ENCODE peak calls at places on chromosomes 11 and 22, in eight cellular contexts. One of them, this sample, is unnamed.

GRCh38 chr11:75547617-75548054 is 14.4 kb upstream of the SERPINH1 start:
- DNase-seq in activated CD4-positive, alpha-beta T cell treated with anti-CD3 and anti-CD28 coated beads, Interleukin-2, amount 50 U/mL, for 1 hour: no peak
- DNase-seq in stimulated activated CD8-positive, alpha-beta memory T cell treated with anti-CD3 and anti-CD28 coated beads, Interleukin-15, amount 100 ng/mL, for 1 hour: no peak
- DNase-seq in right atrium auricular region: peak
- DNase-seq in mammary epithelial cell: no peak
- DNase-seq in stimulated activated CD4-positive, alpha-beta T cell treated with anti-CD3 and anti-CD28 coated beads, Interleukin-12 subunit alpha, Interleukin-12 subunit beta, amount 100 ng/mL, for 4 hours: no peak
- DNase-seq in HS-27A: peak
- DNase-seq in endothelial cell: peak
- DNase-seq in this sample: peak

GRCh38 chr11:70078095-70078795 is at the start of gene ANO1:
- DNase-seq in activated CD4-positive, alpha-beta T cell treated with anti-CD3 and anti-CD28 coated beads, Interleukin-2, amount 50 U/mL, for 1 hour: no peak
- DNase-seq in stimulated activated CD8-positive, alpha-beta memory T cell treated with anti-CD3 and anti-CD28 coated beads, Interleukin-15, amount 100 ng/mL, for 1 hour: no peak
- DNase-seq in right atrium auricular region: no peak
- DNase-seq in mammary epithelial cell: no peak
- DNase-seq in stimulated activated CD4-positive, alpha-beta T cell treated with anti-CD3 and anti-CD28 coated beads, Interleukin-12 subunit alpha, Interleukin-12 subunit beta, amount 100 ng/mL, for 4 hours: no peak
- DNase-seq in HS-27A: no peak
- DNase-seq in endothelial cell: no peak
- DNase-seq in this sample: no peak

GRCh38 chr11:100719809-100720221 is 32.7 kb downstream of the ARHGAP42 start:
- DNase-seq in activated CD4-positive, alpha-beta T cell treated with anti-CD3 and anti-CD28 coated beads, Interleukin-2, amount 50 U/mL, for 1 hour: no peak
- DNase-seq in stimulated activated CD8-positive, alpha-beta memory T cell treated with anti-CD3 and anti-CD28 coated beads, Interleukin-15, amount 100 ng/mL, for 1 hour: no peak
- DNase-seq in right atrium auricular region: no peak
- DNase-seq in mammary epithelial cell: peak
- DNase-seq in stimulated activated CD4-positive, alpha-beta T cell treated with anti-CD3 and anti-CD28 coated beads, Interleukin-12 subunit alpha, Interleukin-12 subunit beta, amount 100 ng/mL, for 4 hours: no peak
- DNase-seq in HS-27A: no peak
- DNase-seq in endothelial cell: peak
- DNase-seq in this sample: no peak

GRCh38 chr11:116960916-116961315 is 123.5 kb upstream of the APOA1 start:
- DNase-seq in activated CD4-positive, alpha-beta T cell treated with anti-CD3 and anti-CD28 coated beads, Interleukin-2, amount 50 U/mL, for 1 hour: no peak
- DNase-seq in stimulated activated CD8-positive, alpha-beta memory T cell treated with anti-CD3 and anti-CD28 coated beads, Interleukin-15, amount 100 ng/mL, for 1 hour: no peak
- DNase-seq in right atrium auricular region: no peak
- DNase-seq in mammary epithelial cell: peak
- DNase-seq in stimulated activated CD4-positive, alpha-beta T cell treated with anti-CD3 and anti-CD28 coated beads, Interleukin-12 subunit alpha, Interleukin-12 subunit beta, amount 100 ng/mL, for 4 hours: no peak
- DNase-seq in HS-27A: peak
- DNase-seq in endothelial cell: no peak
- DNase-seq in this sample: no peak

GRCh38 chr11:73308963-73309960 is 1.2 kb downstream of the ARHGEF17 start:
- DNase-seq in activated CD4-positive, alpha-beta T cell treated with anti-CD3 and anti-CD28 coated beads, Interleukin-2, amount 50 U/mL, for 1 hour: no peak
- DNase-seq in stimulated activated CD8-positive, alpha-beta memory T cell treated with anti-CD3 and anti-CD28 coated beads, Interleukin-15, amount 100 ng/mL, for 1 hour: no peak
- DNase-seq in right atrium auricular region: peak
- DNase-seq in mammary epithelial cell: peak
- DNase-seq in stimulated activated CD4-positive, alpha-beta T cell treated with anti-CD3 and anti-CD28 coated beads, Interleukin-12 subunit alpha, Interleukin-12 subunit beta, amount 100 ng/mL, for 4 hours: no peak
- DNase-seq in HS-27A: peak
- DNase-seq in endothelial cell: peak
- DNase-seq in this sample: peak

GRCh38 chr11:101509911-101510310 is 73.9 kb downstream of the TRPC6 start:
- DNase-seq in activated CD4-positive, alpha-beta T cell treated with anti-CD3 and anti-CD28 coated beads, Interleukin-2, amount 50 U/mL, for 1 hour: no peak
- DNase-seq in stimulated activated CD8-positive, alpha-beta memory T cell treated with anti-CD3 and anti-CD28 coated beads, Interleukin-15, amount 100 ng/mL, for 1 hour: no peak
- DNase-seq in right atrium auricular region: no peak
- DNase-seq in mammary epithelial cell: no peak
- DNase-seq in stimulated activated CD4-positive, alpha-beta T cell treated with anti-CD3 and anti-CD28 coated beads, Interleukin-12 subunit alpha, Interleukin-12 subunit beta, amount 100 ng/mL, for 4 hours: no peak
- DNase-seq in HS-27A: no peak
- DNase-seq in endothelial cell: no peak
- DNase-seq in this sample: no peak

GRCh38 chr22:38871360-38872171 is 450 bp downstream of the CBX6 start:
- DNase-seq in activated CD4-positive, alpha-beta T cell treated with anti-CD3 and anti-CD28 coated beads, Interleukin-2, amount 50 U/mL, for 1 hour: no peak
- DNase-seq in stimulated activated CD8-positive, alpha-beta memory T cell treated with anti-CD3 and anti-CD28 coated beads, Interleukin-15, amount 100 ng/mL, for 1 hour: no peak
- DNase-seq in right atrium auricular region: peak
- DNase-seq in mammary epithelial cell: peak
- DNase-seq in stimulated activated CD4-positive, alpha-beta T cell treated with anti-CD3 and anti-CD28 coated beads, Interleukin-12 subunit alpha, Interleukin-12 subunit beta, amount 100 ng/mL, for 4 hours: peak
- DNase-seq in HS-27A: no peak
- DNase-seq in endothelial cell: no peak
- DNase-seq in this sample: no peak

GRCh38 chr11:126317681-126318641 is 14.1 kb downstream of the DCPS start:
- DNase-seq in activated CD4-positive, alpha-beta T cell treated with anti-CD3 and anti-CD28 coated beads, Interleukin-2, amount 50 U/mL, for 1 hour: no peak
- DNase-seq in stimulated activated CD8-positive, alpha-beta memory T cell treated with anti-CD3 and anti-CD28 coated beads, Interleukin-15, amount 100 ng/mL, for 1 hour: no peak
- DNase-seq in right atrium auricular region: peak
- DNase-seq in mammary epithelial cell: peak
- DNase-seq in stimulated activated CD4-positive, alpha-beta T cell treated with anti-CD3 and anti-CD28 coated beads, Interleukin-12 subunit alpha, Interleukin-12 subunit beta, amount 100 ng/mL, for 4 hours: no peak
- DNase-seq in HS-27A: no peak
- DNase-seq in endothelial cell: no peak
- DNase-seq in this sample: no peak

GRCh38 chr11:76047231-76047630 is 159.1 kb downstream of the WNT11 start:
- DNase-seq in activated CD4-positive, alpha-beta T cell treated with anti-CD3 and anti-CD28 coated beads, Interleukin-2, amount 50 U/mL, for 1 hour: no peak
- DNase-seq in stimulated activated CD8-positive, alpha-beta memory T cell treated with anti-CD3 and anti-CD28 coated beads, Interleukin-15, amount 100 ng/mL, for 1 hour: no peak
- DNase-seq in right atrium auricular region: no peak
- DNase-seq in mammary epithelial cell: no peak
- DNase-seq in stimulated activated CD4-positive, alpha-beta T cell treated with anti-CD3 and anti-CD28 coated beads, Interleukin-12 subunit alpha, Interleukin-12 subunit beta, amount 100 ng/mL, for 4 hours: no peak
- DNase-seq in HS-27A: no peak
- DNase-seq in endothelial cell: no peak
- DNase-seq in this sample: no peak

GRCh38 chr11:19393941-19394340 is 153.2 kb upstream of the E2F8 start:
- DNase-seq in activated CD4-positive, alpha-beta T cell treated with anti-CD3 and anti-CD28 coated beads, Interleukin-2, amount 50 U/mL, for 1 hour: no peak
- DNase-seq in stimulated activated CD8-positive, alpha-beta memory T cell treated with anti-CD3 and anti-CD28 coated beads, Interleukin-15, amount 100 ng/mL, for 1 hour: no peak
- DNase-seq in right atrium auricular region: peak
- DNase-seq in mammary epithelial cell: no peak
- DNase-seq in stimulated activated CD4-positive, alpha-beta T cell treated with anti-CD3 and anti-CD28 coated beads, Interleukin-12 subunit alpha, Interleukin-12 subunit beta, amount 100 ng/mL, for 4 hours: no peak
- DNase-seq in HS-27A: no peak
- DNase-seq in endothelial cell: no peak
- DNase-seq in this sample: no peak

GRCh38 chr11:116348226-116348625 is 424.6 kb downstream of the BUD13 start:
- DNase-seq in activated CD4-positive, alpha-beta T cell treated with anti-CD3 and anti-CD28 coated beads, Interleukin-2, amount 50 U/mL, for 1 hour: no peak
- DNase-seq in stimulated activated CD8-positive, alpha-beta memory T cell treated with anti-CD3 and anti-CD28 coated beads, Interleukin-15, amount 100 ng/mL, for 1 hour: no peak
- DNase-seq in right atrium auricular region: no peak
- DNase-seq in mammary epithelial cell: no peak
- DNase-seq in stimulated activated CD4-positive, alpha-beta T cell treated with anti-CD3 and anti-CD28 coated beads, Interleukin-12 subunit alpha, Interleukin-12 subunit beta, amount 100 ng/mL, for 4 hours: no peak
- DNase-seq in HS-27A: no peak
- DNase-seq in endothelial cell: no peak
- DNase-seq in this sample: no peak

GRCh38 chr11:2781413-2782274 is 81.8 kb upstream of the KCNQ1OT1 start:
- DNase-seq in activated CD4-positive, alpha-beta T cell treated with anti-CD3 and anti-CD28 coated beads, Interleukin-2, amount 50 U/mL, for 1 hour: no peak
- DNase-seq in stimulated activated CD8-positive, alpha-beta memory T cell treated with anti-CD3 and anti-CD28 coated beads, Interleukin-15, amount 100 ng/mL, for 1 hour: no peak
- DNase-seq in right atrium auricular region: peak
- DNase-seq in mammary epithelial cell: no peak
- DNase-seq in stimulated activated CD4-positive, alpha-beta T cell treated with anti-CD3 and anti-CD28 coated beads, Interleukin-12 subunit alpha, Interleukin-12 subunit beta, amount 100 ng/mL, for 4 hours: no peak
- DNase-seq in HS-27A: no peak
- DNase-seq in endothelial cell: peak
- DNase-seq in this sample: peak

GRCh38 chr11:9688716-9689511 is 25.0 kb downstream of the SWAP70 start:
- DNase-seq in activated CD4-positive, alpha-beta T cell treated with anti-CD3 and anti-CD28 coated beads, Interleukin-2, amount 50 U/mL, for 1 hour: no peak
- DNase-seq in stimulated activated CD8-positive, alpha-beta memory T cell treated with anti-CD3 and anti-CD28 coated beads, Interleukin-15, amount 100 ng/mL, for 1 hour: no peak
- DNase-seq in right atrium auricular region: no peak
- DNase-seq in mammary epithelial cell: peak
- DNase-seq in stimulated activated CD4-positive, alpha-beta T cell treated with anti-CD3 and anti-CD28 coated beads, Interleukin-12 subunit alpha, Interleukin-12 subunit beta, amount 100 ng/mL, for 4 hours: no peak
- DNase-seq in HS-27A: no peak
- DNase-seq in endothelial cell: no peak
- DNase-seq in this sample: no peak

GRCh38 chr11:12382451-12382850 is 5.1 kb downstream of the PARVA start:
- DNase-seq in activated CD4-positive, alpha-beta T cell treated with anti-CD3 and anti-CD28 coated beads, Interleukin-2, amount 50 U/mL, for 1 hour: no peak
- DNase-seq in stimulated activated CD8-positive, alpha-beta memory T cell treated with anti-CD3 and anti-CD28 coated beads, Interleukin-15, amount 100 ng/mL, for 1 hour: no peak
- DNase-seq in right atrium auricular region: no peak
- DNase-seq in mammary epithelial cell: no peak
- DNase-seq in stimulated activated CD4-positive, alpha-beta T cell treated with anti-CD3 and anti-CD28 coated beads, Interleukin-12 subunit alpha, Interleukin-12 subunit beta, amount 100 ng/mL, for 4 hours: no peak
- DNase-seq in HS-27A: no peak
- DNase-seq in endothelial cell: no peak
- DNase-seq in this sample: no peak

GRCh38 chr11:72639475-72640375 is 34.5 kb downstream of the PDE2A start:
- DNase-seq in activated CD4-positive, alpha-beta T cell treated with anti-CD3 and anti-CD28 coated beads, Interleukin-2, amount 50 U/mL, for 1 hour: no peak
- DNase-seq in stimulated activated CD8-positive, alpha-beta memory T cell treated with anti-CD3 and anti-CD28 coated beads, Interleukin-15, amount 100 ng/mL, for 1 hour: no peak
- DNase-seq in right atrium auricular region: no peak
- DNase-seq in mammary epithelial cell: no peak
- DNase-seq in stimulated activated CD4-positive, alpha-beta T cell treated with anti-CD3 and anti-CD28 coated beads, Interleukin-12 subunit alpha, Interleukin-12 subunit beta, amount 100 ng/mL, for 4 hours: no peak
- DNase-seq in HS-27A: no peak
- DNase-seq in endothelial cell: no peak
- DNase-seq in this sample: no peak

GRCh38 chr22:45883811-45884170 is 93.2 kb downstream of the WNT7B start:
- DNase-seq in activated CD4-positive, alpha-beta T cell treated with anti-CD3 and anti-CD28 coated beads, Interleukin-2, amount 50 U/mL, for 1 hour: no peak
- DNase-seq in stimulated activated CD8-positive, alpha-beta memory T cell treated with anti-CD3 and anti-CD28 coated beads, Interleukin-15, amount 100 ng/mL, for 1 hour: no peak
- DNase-seq in right atrium auricular region: no peak
- DNase-seq in mammary epithelial cell: no peak
- DNase-seq in stimulated activated CD4-positive, alpha-beta T cell treated with anti-CD3 and anti-CD28 coated beads, Interleukin-12 subunit alpha, Interleukin-12 subunit beta, amount 100 ng/mL, for 4 hours: no peak
- DNase-seq in HS-27A: no peak
- DNase-seq in endothelial cell: no peak
- DNase-seq in this sample: no peak

GRCh38 chr11:125939081-125939521 is 6.7 kb upstream of the VSIG10L2 start:
- DNase-seq in activated CD4-positive, alpha-beta T cell treated with anti-CD3 and anti-CD28 coated beads, Interleukin-2, amount 50 U/mL, for 1 hour: no peak
- DNase-seq in stimulated activated CD8-positive, alpha-beta memory T cell treated with anti-CD3 and anti-CD28 coated beads, Interleukin-15, amount 100 ng/mL, for 1 hour: no peak
- DNase-seq in right atrium auricular region: peak
- DNase-seq in mammary epithelial cell: no peak
- DNase-seq in stimulated activated CD4-positive, alpha-beta T cell treated with anti-CD3 and anti-CD28 coated beads, Interleukin-12 subunit alpha, Interleukin-12 subunit beta, amount 100 ng/mL, for 4 hours: no peak
- DNase-seq in HS-27A: no peak
- DNase-seq in endothelial cell: no peak
- DNase-seq in this sample: no peak

GRCh38 chr11:44085330-44085729 is 10.1 kb upstream of the EXT2 start:
- DNase-seq in activated CD4-positive, alpha-beta T cell treated with anti-CD3 and anti-CD28 coated beads, Interleukin-2, amount 50 U/mL, for 1 hour: no peak
- DNase-seq in stimulated activated CD8-positive, alpha-beta memory T cell treated with anti-CD3 and anti-CD28 coated beads, Interleukin-15, amount 100 ng/mL, for 1 hour: no peak
- DNase-seq in right atrium auricular region: no peak
- DNase-seq in mammary epithelial cell: no peak
- DNase-seq in stimulated activated CD4-positive, alpha-beta T cell treated with anti-CD3 and anti-CD28 coated beads, Interleukin-12 subunit alpha, Interleukin-12 subunit beta, amount 100 ng/mL, for 4 hours: no peak
- DNase-seq in HS-27A: no peak
- DNase-seq in endothelial cell: no peak
- DNase-seq in this sample: no peak

GRCh38 chr11:74278721-74279148 is 32.7 kb downstream of the P4HA3 start:
- DNase-seq in activated CD4-positive, alpha-beta T cell treated with anti-CD3 and anti-CD28 coated beads, Interleukin-2, amount 50 U/mL, for 1 hour: no peak
- DNase-seq in stimulated activated CD8-positive, alpha-beta memory T cell treated with anti-CD3 and anti-CD28 coated beads, Interleukin-15, amount 100 ng/mL, for 1 hour: no peak
- DNase-seq in right atrium auricular region: peak
- DNase-seq in mammary epithelial cell: peak
- DNase-seq in stimulated activated CD4-positive, alpha-beta T cell treated with anti-CD3 and anti-CD28 coated beads, Interleukin-12 subunit alpha, Interleukin-12 subunit beta, amount 100 ng/mL, for 4 hours: no peak
- DNase-seq in HS-27A: peak
- DNase-seq in endothelial cell: no peak
- DNase-seq in this sample: no peak

GRCh38 chr11:95182397-95182796 is 48.6 kb downstream of the SESN3 start:
- DNase-seq in activated CD4-positive, alpha-beta T cell treated with anti-CD3 and anti-CD28 coated beads, Interleukin-2, amount 50 U/mL, for 1 hour: no peak
- DNase-seq in stimulated activated CD8-positive, alpha-beta memory T cell treated with anti-CD3 and anti-CD28 coated beads, Interleukin-15, amount 100 ng/mL, for 1 hour: no peak
- DNase-seq in right atrium auricular region: no peak
- DNase-seq in mammary epithelial cell: peak
- DNase-seq in stimulated activated CD4-positive, alpha-beta T cell treated with anti-CD3 and anti-CD28 coated beads, Interleukin-12 subunit alpha, Interleukin-12 subunit beta, amount 100 ng/mL, for 4 hours: no peak
- DNase-seq in HS-27A: no peak
- DNase-seq in endothelial cell: no peak
- DNase-seq in this sample: no peak

This sample was measured in neural crest cell.